ENCODE peak calls at places on chromosomes 13 and 19, in four cellular contexts. X is K562, I is GM12878, H is HL-60. V is an unnamed sample.

GRCh38 chr19:51470966-51471365 is 7.4 kb upstream of the CEACAM18 start:
- DNase-seq in X (peak), H (no peak), I (no peak), V (no peak)

GRCh38 chr19:18479964-18480723 is 41.7 kb downstream of the ELL start:
- DNase-seq in X (no peak), I (no peak), H (no peak), V (no peak)

GRCh38 chr19:39380521-39381502 is 10.1 kb downstream of the PAF1 start:
- DNase-seq in X (no peak), I (no peak), H (no peak), V (no peak)

GRCh38 chr19:9323557-9323918 is 441 bp upstream of the ZNF559 start:
- DNase-seq in X (peak), I (peak), H (peak), V (peak)

GRCh38 chr19:48627211-48627864 is 8.0 kb downstream of the SPHK2 start:
- DNase-seq in H (no peak), I (no peak), X (no peak), V (no peak)

GRCh38 chr19:42091300-42092266 is 15.6 kb downstream of the ZNF574 start:
- DNase-seq in H (no peak), X (no peak), I (no peak), V (no peak)

GRCh38 chr13:20461860-20462532 is 63.7 kb downstream of the CRYL1 start:
- DNase-seq in I (no peak), H (no peak), X (no peak), V (no peak)

GRCh38 chr19:17248011-17248776 is 2.5 kb upstream of the NR2F6 start:
- DNase-seq in X (peak), I (no peak), H (no peak), V (no peak)

GRCh38 chr13:43878897-43879322 is 630 bp downstream of the CCDC122 start:
- DNase-seq in H (peak), I (peak), X (no peak), V (peak)

GRCh38 chr19:480016-480855 is 16.1 kb upstream of the MADCAM1 start:
- DNase-seq in H (no peak), X (peak), I (no peak), V (no peak)

GRCh38 chr13:32905864-32906180 is 110.4 kb upstream of the KL start:
- DNase-seq in X (no peak), I (no peak), H (no peak), V (no peak)

GRCh38 chr13:32903720-32904119 is 112.5 kb upstream of the KL start:
- DNase-seq in X (no peak), H (no peak), I (no peak), V (no peak)

GRCh38 chr13:32902898-32903297 is 113.3 kb upstream of the KL start:
- DNase-seq in H (no peak), X (no peak), I (no peak), V (no peak)

GRCh38 chr13:32904271-32904670 is 112.0 kb upstream of the KL start:
- DNase-seq in X (no peak), H (no peak), I (no peak), V (no peak)

DNA sequence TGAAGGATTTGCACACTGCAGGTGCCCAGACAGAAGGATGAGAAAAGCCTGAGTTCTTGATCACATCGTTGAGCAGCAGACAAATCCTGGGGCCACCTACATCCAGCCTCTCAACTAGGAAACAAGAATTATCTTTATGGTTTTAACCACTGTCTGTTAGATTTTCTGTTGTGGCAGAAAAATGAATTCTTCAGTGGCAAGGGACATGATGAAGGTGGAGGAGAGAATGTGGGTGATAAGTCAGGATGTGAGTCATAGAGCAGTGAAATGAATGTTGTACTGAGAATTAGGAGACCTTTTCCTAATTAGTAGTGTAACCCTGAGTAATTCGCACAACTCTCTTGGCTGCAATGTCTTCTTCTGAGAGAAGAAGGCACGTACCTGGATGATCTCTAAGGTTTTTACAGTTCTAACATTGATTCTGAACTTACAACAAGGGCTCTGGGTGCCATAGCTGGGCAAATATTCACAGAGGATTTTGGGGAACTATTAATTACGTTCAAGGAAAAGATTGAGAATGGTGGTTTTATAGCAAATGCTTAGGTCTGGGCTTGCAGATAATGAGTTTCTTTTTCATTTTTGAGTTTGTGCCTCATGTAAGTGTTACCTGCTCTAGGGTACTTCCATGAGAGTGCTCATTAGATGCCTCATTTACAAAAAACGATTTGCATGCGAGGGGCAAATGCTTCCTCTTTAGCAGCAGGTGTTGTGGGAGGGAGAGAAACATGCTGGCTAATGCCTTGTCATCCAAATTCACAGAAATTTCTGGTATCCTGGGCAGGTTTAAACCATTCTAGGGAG is 111.0 kb upstream of the KL start:
- DNase-seq in H (no peak), X (no peak), I (peak), V (peak)
- TF ChIP-seq SPI1 in H (no peak), X (no peak), I (no peak), V (no peak)

DNA sequence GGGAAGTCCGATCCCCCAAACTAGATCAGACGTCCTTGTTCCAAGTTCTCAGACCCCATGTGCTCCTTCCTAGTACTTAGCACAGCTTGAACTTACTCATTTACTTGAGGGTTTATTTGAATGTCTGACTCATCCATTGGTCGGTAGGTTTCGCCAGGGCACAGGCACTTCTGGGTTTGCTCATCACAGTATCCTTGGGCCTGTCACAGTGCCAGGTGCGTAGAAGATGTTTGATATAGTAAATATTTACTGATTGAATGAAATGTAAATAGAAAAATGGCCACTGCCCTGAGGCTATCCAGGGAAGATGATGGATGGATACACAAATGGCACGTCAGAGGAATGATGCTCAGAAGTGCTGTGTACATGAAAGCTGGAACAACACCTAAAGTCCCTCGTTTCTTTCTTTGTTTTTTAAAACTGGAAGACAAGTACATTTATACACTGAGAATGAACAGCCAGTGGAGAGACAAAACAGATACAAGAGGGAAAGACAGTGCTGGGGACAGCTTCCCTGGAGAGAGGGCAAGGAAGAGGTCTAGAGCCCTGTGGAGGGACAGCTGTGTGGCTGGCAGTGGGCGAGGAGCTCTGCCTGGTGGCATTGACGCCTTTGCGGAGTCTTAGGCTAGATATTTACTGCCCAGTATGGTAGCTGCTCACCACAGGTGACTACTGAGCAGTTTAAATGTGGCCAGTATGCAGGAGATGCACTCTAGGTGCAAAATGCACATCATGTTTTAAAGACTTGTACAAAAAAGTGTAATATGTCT is 31.2 kb upstream of the KL start:
- DNase-seq in X (no peak), H (no peak), I (no peak), V (no peak)
- TF ChIP-seq POLR2AphosphoS5 in X (no peak), H (no peak), I (no peak), V (no peak)

DNA sequence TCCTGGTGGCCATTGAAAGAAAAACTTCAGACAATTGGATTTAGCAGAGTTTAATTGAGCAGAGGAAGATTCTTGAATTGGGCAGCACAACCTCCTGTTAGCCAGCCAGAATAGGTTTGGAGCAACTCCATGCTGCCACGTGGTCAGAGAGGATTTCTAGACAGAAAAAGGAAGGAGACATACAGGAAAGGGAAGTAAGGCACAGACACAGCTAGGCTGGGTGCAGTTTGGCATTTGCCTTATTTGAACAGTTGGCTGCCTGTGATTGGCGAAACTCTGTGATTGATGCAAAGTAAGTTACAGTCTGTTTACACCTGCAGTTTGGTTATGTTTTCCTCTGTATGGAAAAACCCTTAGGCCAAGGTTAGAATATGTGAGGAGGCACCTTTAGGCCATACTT is 85.8 kb upstream of the SPATA13 start:
- DNase-seq in I (no peak), X (no peak), H (peak), V (no peak)
- TF ChIP-seq SPI1 in I (no peak), X (no peak), H (peak), V (no peak)

GRCh38 chr19:4064073-4064550 is 2.6 kb downstream of the ZBTB7A start:
- DNase-seq in X (no peak), H (no peak), I (no peak), V (no peak)
- TF ChIP-seq POLR2AphosphoS5 in X (no peak), H (no peak), I (no peak), V (no peak)

V was measured in GM12891.